ENCODE peak calls at places on chromosomes 16 and 17, in five cellular contexts. One of them, this sample, is unnamed. For H3K4me1, the result is how much of the 10 kb centered on the place peaks cover.

GRCh38 chr17:74442670-74443515 is 11.0 kb downstream of the GPRC5C start:
- DNase-seq in ovary: peak
- DNase-seq in transverse colon: peak
- DNase-seq in lung: peak
- DNase-seq in right lobe of liver: peak
- DNase-seq in this sample: no peak

GRCh38 chr17:3976675-3977171 is 12.5 kb upstream of the ATP2A3 start:
- DNase-seq in ovary: no peak
- DNase-seq in transverse colon: peak
- DNase-seq in right lobe of liver: peak
- DNase-seq in lung: peak
- DNase-seq in this sample: no peak

GRCh38 chr17:57445772-57446472 is 189.6 kb downstream of the MSI2 start:
- DNase-seq in transverse colon: no peak
- DNase-seq in right lobe of liver: no peak
- DNase-seq in lung: no peak
- DNase-seq in ovary: no peak
- DNase-seq in this sample: no peak

GRCh38 chr17:50051082-50051576 is 4.8 kb upstream of the ITGA3 start:
- DNase-seq in right lobe of liver: no peak
- DNase-seq in transverse colon: no peak
- DNase-seq in lung: peak
- DNase-seq in ovary: no peak
- DNase-seq in this sample: no peak

GRCh38 chr17:44854201-44854600 is 6.5 kb downstream of the HIGD1B start:
- DNase-seq in ovary: no peak
- DNase-seq in transverse colon: no peak
- DNase-seq in lung: no peak
- DNase-seq in right lobe of liver: no peak
- DNase-seq in this sample: no peak

GRCh38 chr17:17305282-17305801 is 2.2 kb downstream of the NT5M start:
- DNase-seq in transverse colon: peak
- DNase-seq in ovary: no peak
- DNase-seq in right lobe of liver: no peak
- DNase-seq in lung: no peak
- DNase-seq in this sample: peak

GRCh38 chr16:70158261-70158939 is 15.2 kb upstream of the CLEC18C start:
- DNase-seq in ovary: no peak
- DNase-seq in right lobe of liver: no peak
- DNase-seq in lung: no peak
- DNase-seq in transverse colon: no peak
- DNase-seq in this sample: no peak

GRCh38 chr16:48836641-48837040 is 226.7 kb upstream of the N4BP1 start:
- DNase-seq in ovary: no peak
- DNase-seq in lung: no peak
- DNase-seq in right lobe of liver: no peak
- DNase-seq in transverse colon: no peak
- DNase-seq in this sample: no peak

GRCh38 chr17:8289103-8289397 is 580 bp downstream of the RANGRF start:
- DNase-seq in transverse colon: no peak
- DNase-seq in ovary: peak
- DNase-seq in lung: no peak
- DNase-seq in right lobe of liver: no peak
- DNase-seq in this sample: peak

GRCh38 chr16:87860553-87861299 is 8.6 kb downstream of the SLC7A5 start:
- DNase-seq in lung: no peak
- DNase-seq in right lobe of liver: no peak
- DNase-seq in transverse colon: no peak
- DNase-seq in ovary: no peak
- DNase-seq in this sample: peak

GRCh38 chr16:252366-253337 is 18.0 kb downstream of the FAM234A start:
- DNase-seq in right lobe of liver: no peak
- DNase-seq in transverse colon: peak
- DNase-seq in ovary: no peak
- DNase-seq in lung: no peak
- DNase-seq in this sample: no peak

GRCh38 chr16:89507219-89507833 is 877 bp upstream of the SPG7 start:
- DNase-seq in ovary: no peak
- DNase-seq in lung: no peak
- DNase-seq in transverse colon: no peak
- DNase-seq in right lobe of liver: no peak
- DNase-seq in this sample: no peak

GRCh38 chr17:6558932-6559752 is 2.8 kb upstream of the PITPNM3 start:
- DNase-seq in right lobe of liver: peak
- DNase-seq in transverse colon: no peak
- DNase-seq in ovary: peak
- DNase-seq in lung: no peak
- DNase-seq in this sample: no peak

GRCh38 chr17:83071966-83072562 is 7.3 kb upstream of the METRNL start:
- DNase-seq in transverse colon: no peak
- DNase-seq in ovary: no peak
- DNase-seq in right lobe of liver: no peak
- DNase-seq in lung: no peak
- DNase-seq in this sample: no peak

GRCh38 chr17:38464723-38465419 is 36.6 kb downstream of the ARHGAP23 start:
- DNase-seq in transverse colon: peak
- DNase-seq in right lobe of liver: peak
- DNase-seq in lung: peak
- DNase-seq in ovary: peak
- DNase-seq in this sample: no peak

GRCh38 chr17:18344021-18344420 is 19.3 kb downstream of the SHMT1 start:
- DNase-seq in right lobe of liver: no peak
- DNase-seq in lung: no peak
- DNase-seq in ovary: no peak
- DNase-seq in transverse colon: no peak
- DNase-seq in this sample: no peak

GRCh38 chr16:35391328-35391727 is 1931.9 kb downstream of the TP53TG3F start:
- DNase-seq in lung: peak
- DNase-seq in ovary: no peak
- DNase-seq in right lobe of liver: peak
- DNase-seq in transverse colon: no peak
- DNase-seq in this sample: no peak

GRCh38 chr17:13601776-13602551 is at the start of gene HS3ST3A1:
- DNase-seq in lung: no peak
- DNase-seq in transverse colon: peak
- DNase-seq in right lobe of liver: peak
- DNase-seq in ovary: peak
- DNase-seq in this sample: no peak

GRCh38 chr17:76125922-76126321 is 15.1 kb downstream of the FOXJ1 start:
- DNase-seq in lung: no peak
- DNase-seq in transverse colon: no peak
- DNase-seq in right lobe of liver: no peak
- DNase-seq in ovary: no peak
- DNase-seq in this sample: no peak

GRCh38 chr16:65958096-65958495 is 408.4 kb upstream of the CDH5 start:
- DNase-seq in transverse colon: no peak
- DNase-seq in ovary: no peak
- DNase-seq in lung: no peak
- DNase-seq in right lobe of liver: no peak
- DNase-seq in this sample: no peak

GRCh38 chr16:81518439-81518757 is 73.8 kb downstream of the CMIP start:
- DNase-seq in transverse colon: no peak
- DNase-seq in ovary: no peak
- DNase-seq in lung: no peak
- DNase-seq in right lobe of liver: no peak
- DNase-seq in this sample: no peak
- H3K4me1 ChIP-seq in transverse colon: under half
- H3K4me1 ChIP-seq in ovary: under half
- H3K4me1 ChIP-seq in lung: under half
- H3K4me1 ChIP-seq in right lobe of liver: under half
- H3K4me1 ChIP-seq in this sample: under half

GRCh38 chr16:84600343-84601229 is 17.3 kb downstream of the COTL1 start:
- DNase-seq in right lobe of liver: peak
- DNase-seq in ovary: no peak
- DNase-seq in transverse colon: no peak
- DNase-seq in lung: no peak
- DNase-seq in this sample: no peak
- H3K4me3 ChIP-seq in right lobe of liver: no peak
- H3K4me3 ChIP-seq in ovary: no peak
- H3K4me3 ChIP-seq in transverse colon: no peak
- H3K4me3 ChIP-seq in lung: no peak
- H3K4me3 ChIP-seq in this sample: peak

DNA sequence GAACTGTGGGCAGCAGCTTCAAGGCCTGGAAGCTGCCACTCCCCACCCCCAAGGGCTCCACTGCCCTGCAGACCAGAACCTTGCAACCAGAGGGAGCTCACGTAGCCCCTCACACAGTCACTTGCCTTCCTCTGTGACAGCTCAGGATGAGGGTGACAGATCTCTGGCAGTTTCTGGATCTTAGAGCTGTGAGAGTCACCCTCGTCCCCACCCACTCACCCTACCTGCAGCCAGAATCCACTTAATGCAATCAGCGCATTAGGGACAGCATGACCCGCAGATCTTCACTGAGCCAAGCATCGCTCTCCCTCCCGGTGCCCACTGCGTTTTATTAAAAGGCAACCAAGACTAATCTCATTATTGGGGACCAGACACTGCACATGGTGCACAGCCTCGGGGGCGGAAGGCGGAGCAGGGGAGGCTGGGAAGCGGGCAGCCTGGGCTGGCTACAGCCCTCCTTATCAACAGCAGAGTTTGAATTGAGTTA is 3.5 kb downstream of the CYB561 start:
- DNase-seq in right lobe of liver: no peak
- DNase-seq in lung: no peak
- DNase-seq in transverse colon: no peak
- DNase-seq in ovary: no peak
- DNase-seq in this sample: no peak
- TF ChIP-seq CTCF in right lobe of liver: no peak
- TF ChIP-seq CTCF in lung: no peak
- TF ChIP-seq CTCF in transverse colon: no peak
- TF ChIP-seq CTCF in ovary: no peak
- TF ChIP-seq CTCF in this sample: no peak

GRCh38 chr16:2487517-2487842 is 12.6 kb downstream of the TBC1D24 start:
- DNase-seq in transverse colon: no peak
- DNase-seq in lung: no peak
- DNase-seq in right lobe of liver: no peak
- DNase-seq in ovary: no peak
- DNase-seq in this sample: no peak
- H3K4me1 ChIP-seq in transverse colon: under half
- H3K4me1 ChIP-seq in lung: under half
- H3K4me1 ChIP-seq in right lobe of liver: under half
- H3K4me1 ChIP-seq in ovary: under half
- H3K4me1 ChIP-seq in this sample: under half

DNA sequence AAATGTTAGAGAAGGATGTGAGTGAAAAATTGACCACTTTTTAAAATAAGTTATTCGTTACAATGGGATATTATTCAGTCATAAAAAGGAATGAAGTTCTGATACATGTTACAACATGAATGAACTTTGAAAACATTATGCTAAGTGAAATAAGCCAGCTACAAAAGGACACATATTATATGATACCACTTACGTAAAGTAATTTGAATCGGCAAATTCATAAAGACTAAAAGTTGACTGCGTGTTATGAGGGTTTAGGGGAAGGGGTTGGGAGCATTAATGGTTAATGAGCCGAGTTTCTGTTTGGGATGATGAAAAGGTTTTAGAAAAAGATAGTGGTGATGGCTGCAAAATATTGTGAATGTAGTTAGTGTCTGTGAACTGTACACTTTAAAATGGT is 73.1 kb downstream of the USP32 start:
- DNase-seq in ovary: no peak
- DNase-seq in lung: no peak
- DNase-seq in right lobe of liver: no peak
- DNase-seq in transverse colon: no peak
- DNase-seq in this sample: no peak
- H3K4me3 ChIP-seq in ovary: no peak
- H3K4me3 ChIP-seq in lung: no peak
- H3K4me3 ChIP-seq in right lobe of liver: no peak
- H3K4me3 ChIP-seq in transverse colon: no peak
- H3K4me3 ChIP-seq in this sample: no peak

DNA sequence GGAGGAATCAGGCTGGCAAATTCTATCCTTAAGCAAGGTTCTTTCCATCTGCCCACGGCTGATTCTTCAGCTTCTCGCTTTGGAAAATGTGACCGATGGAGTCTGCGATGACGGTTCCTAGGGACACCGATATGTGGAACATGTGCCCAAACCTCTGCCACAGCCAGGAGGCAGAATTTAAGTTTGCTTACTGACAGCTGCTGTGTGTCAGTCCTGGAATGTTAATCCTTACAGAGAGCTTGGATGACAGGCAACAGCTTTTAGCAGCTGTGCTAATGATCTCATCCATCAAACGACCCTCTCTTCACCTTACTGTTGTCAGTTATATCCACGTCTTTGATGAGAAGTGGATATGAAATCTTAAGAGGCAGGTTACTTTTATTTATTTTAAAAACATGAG is 11.4 kb upstream of the MYH13 start:
- DNase-seq in right lobe of liver: no peak
- DNase-seq in ovary: no peak
- DNase-seq in transverse colon: no peak
- DNase-seq in lung: no peak
- DNase-seq in this sample: no peak
- TF ChIP-seq CTCF in right lobe of liver: no peak
- TF ChIP-seq CTCF in ovary: no peak
- TF ChIP-seq CTCF in transverse colon: no peak
- TF ChIP-seq CTCF in lung: no peak
- TF ChIP-seq CTCF in this sample: no peak